ENCODE peak calls at places on chromosomes 2 and 18, in nine cellular contexts. B is GM20000; S is HTR-8/SVneo; G is neural progenitor cell; L is brain microvascular endothelial cell; E is cardiac fibroblast; F is astrocyte; H is CD4-positive, CD25-positive, alpha-beta regulatory T cell; V is foreskin keratinocyte. N is an unnamed sample.

GRCh38 chr2:242034996-242035814 is 165.7 kb downstream of the RTP5 start:
- DNase-seq in B (no peak), S (no peak), G (no peak), L (no peak), E (no peak), F (no peak), H (no peak), V (no peak), N (no peak)

GRCh38 chr2:223058952-223059716 is 7.1 kb downstream of the KCNE4 start:
- DNase-seq in B (no peak), S (no peak), G (no peak), L (peak; percentile 51), E (no peak), F (peak; percentile 54), H (no peak), V (no peak), N (peak; percentile 22)

GRCh38 chr2:78592547-78592946 is 433.0 kb upstream of the REG3G start:
- DNase-seq in B (no peak), S (no peak), G (peak; percentile 4), L (no peak), E (no peak), F (no peak), H (no peak), V (no peak), N (no peak)

GRCh38 chr2:64942693-64943092 is 46.5 kb upstream of the SLC1A4 start:
- DNase-seq in B (no peak), S (no peak), G (no peak), L (no peak), E (no peak), F (no peak), H (no peak), V (no peak), N (peak; percentile 26)

GRCh38 chr2:113179446-113180045 is 5.8 kb downstream of the PSD4 start:
- DNase-seq in B (no peak), S (no peak), G (no peak), L (no peak), E (no peak), F (no peak), H (no peak), V (no peak), N (no peak)

GRCh38 chr2:113111823-113112287 is 15.5 kb upstream of the IL1RN start:
- DNase-seq in B (no peak), S (no peak), G (no peak), L (no peak), E (no peak), F (no peak), H (no peak), V (peak; percentile 51), N (no peak)

GRCh38 chr2:191878576-191879298 is 31.8 kb upstream of the CAVIN2 start:
- DNase-seq in B (no peak), S (peak; percentile 76), G (no peak), L (peak; percentile 59), E (peak; percentile 87), F (peak; percentile 92), H (no peak), V (peak; percentile 80), N (peak; percentile 69)

GRCh38 chr2:25025229-25025742 is 16.6 kb upstream of the EFR3B start:
- DNase-seq in B (no peak), S (no peak), G (no peak), L (no peak), E (no peak), F (no peak), H (no peak), V (no peak), N (no peak)

GRCh38 chr2:149872638-149873037 is 285.1 kb upstream of the MMADHC start:
- DNase-seq in B (no peak), S (no peak), G (no peak), L (no peak), E (no peak), F (no peak), H (no peak), V (no peak), N (no peak)

GRCh38 chr2:129253461-129253812 is 726.0 kb upstream of the RAB6C start:
- DNase-seq in B (peak; percentile 22), S (no peak), G (peak; percentile 69), L (no peak), E (peak; percentile 19), F (no peak), H (no peak), V (no peak), N (no peak)

GRCh38 chr18:8788503-8789429 is 83.4 kb downstream of the MTCL1 start:
- DNase-seq in B (no peak), S (no peak), G (no peak), L (no peak), E (no peak), F (no peak), H (no peak), V (no peak), N (no peak)

GRCh38 chr2:72130671-72131360 is 16.8 kb downstream of the CYP26B1 start:
- DNase-seq in B (no peak), S (no peak), G (peak; percentile 71), L (no peak), E (no peak), F (no peak), H (no peak), V (no peak), N (no peak)